ENCODE peak calls at places on chromosomes 6 and 20, in four cellular contexts. One of them, this sample, is unnamed.

GRCh38 chr6:16712931-16713484 is 48.3 kb downstream of the ATXN1 start:
- DNase-seq in OCI-LY7: no peak
- DNase-seq in aorta: peak; percentile 80
- DNase-seq in NCI-H446 treated with DMSO at 0.1 percent for 48 hours: peak; percentile 90
- DNase-seq in this sample: peak; percentile 85

GRCh38 chr6:31620586-31621319 is at the start of gene PRRC2A:
- DNase-seq in OCI-LY7: peak; percentile 79
- DNase-seq in aorta: no peak
- DNase-seq in NCI-H446 treated with DMSO at 0.1 percent for 48 hours: peak; percentile 71
- DNase-seq in this sample: peak; percentile 93

GRCh38 chr20:55353206-55353605 is 652.1 kb downstream of the CBLN4 start:
- DNase-seq in OCI-LY7: no peak
- DNase-seq in aorta: no peak
- DNase-seq in NCI-H446 treated with DMSO at 0.1 percent for 48 hours: no peak
- DNase-seq in this sample: no peak

GRCh38 chr6:81894788-81895221 is 142.3 kb upstream of the TENT5A start:
- DNase-seq in OCI-LY7: no peak
- DNase-seq in aorta: no peak
- DNase-seq in NCI-H446 treated with DMSO at 0.1 percent for 48 hours: peak; percentile 38
- DNase-seq in this sample: no peak

GRCh38 chr6:72363844-72364740 is 257.8 kb upstream of the KCNQ5 start:
- DNase-seq in OCI-LY7: no peak
- DNase-seq in aorta: peak; percentile 56
- DNase-seq in NCI-H446 treated with DMSO at 0.1 percent for 48 hours: peak; percentile 71
- DNase-seq in this sample: no peak

GRCh38 chr6:149440735-149441662 is 40.9 kb downstream of the SUMO4 start:
- DNase-seq in OCI-LY7: no peak
- DNase-seq in aorta: no peak
- DNase-seq in NCI-H446 treated with DMSO at 0.1 percent for 48 hours: no peak
- DNase-seq in this sample: no peak

GRCh38 chr6:142902636-142903053 is 42.3 kb downstream of the HIVEP2 start:
- DNase-seq in OCI-LY7: no peak
- DNase-seq in aorta: peak; percentile 85
- DNase-seq in NCI-H446 treated with DMSO at 0.1 percent for 48 hours: no peak
- DNase-seq in this sample: peak; percentile 99

GRCh38 chr20:25017257-25017803 is 24.8 kb upstream of the APMAP start:
- DNase-seq in OCI-LY7: no peak
- DNase-seq in aorta: peak; percentile 23
- DNase-seq in NCI-H446 treated with DMSO at 0.1 percent for 48 hours: no peak
- DNase-seq in this sample: no peak

GRCh38 chr20:56487216-56487615 is 18.8 kb downstream of the RTF2 start:
- DNase-seq in OCI-LY7: no peak
- DNase-seq in aorta: no peak
- DNase-seq in NCI-H446 treated with DMSO at 0.1 percent for 48 hours: no peak
- DNase-seq in this sample: no peak

GRCh38 chr6:84118191-84118590 is 84.6 kb downstream of the MRAP2 start:
- DNase-seq in OCI-LY7: no peak
- DNase-seq in aorta: no peak
- DNase-seq in NCI-H446 treated with DMSO at 0.1 percent for 48 hours: no peak
- DNase-seq in this sample: no peak

GRCh38 chr20:57439432-57439831 is 48.2 kb downstream of the RBM38 start:
- DNase-seq in OCI-LY7: no peak
- DNase-seq in aorta: peak; percentile 80
- DNase-seq in NCI-H446 treated with DMSO at 0.1 percent for 48 hours: no peak
- DNase-seq in this sample: no peak

GRCh38 chr20:63317601-63318291 is 24.8 kb downstream of the COL20A1 start:
- DNase-seq in OCI-LY7: no peak
- DNase-seq in aorta: peak; percentile 40
- DNase-seq in NCI-H446 treated with DMSO at 0.1 percent for 48 hours: no peak
- DNase-seq in this sample: no peak

GRCh38 chr20:37519508-37520416 is 1.3 kb upstream of the NNAT start:
- DNase-seq in OCI-LY7: peak; percentile 32
- DNase-seq in aorta: no peak
- DNase-seq in NCI-H446 treated with DMSO at 0.1 percent for 48 hours: peak; percentile 86
- DNase-seq in this sample: no peak

GRCh38 chr20:51473256-51473655 is 69.3 kb downstream of the NFATC2 start:
- DNase-seq in OCI-LY7: no peak
- DNase-seq in aorta: no peak
- DNase-seq in NCI-H446 treated with DMSO at 0.1 percent for 48 hours: no peak
- DNase-seq in this sample: no peak

GRCh38 chr6:116450769-116451740 is 10.1 kb upstream of the CALHM6 start:
- DNase-seq in OCI-LY7: peak; percentile 19
- DNase-seq in aorta: no peak
- DNase-seq in NCI-H446 treated with DMSO at 0.1 percent for 48 hours: no peak
- DNase-seq in this sample: peak; percentile 88

GRCh38 chr20:46013826-46014516 is 5.3 kb downstream of the MMP9 start:
- DNase-seq in OCI-LY7: peak; percentile 81
- DNase-seq in aorta: no peak
- DNase-seq in NCI-H446 treated with DMSO at 0.1 percent for 48 hours: peak; percentile 11
- DNase-seq in this sample: peak; percentile 77

GRCh38 chr6:40936810-40937209 is 102.2 kb downstream of the UNC5CL start:
- DNase-seq in OCI-LY7: no peak
- DNase-seq in aorta: no peak
- DNase-seq in NCI-H446 treated with DMSO at 0.1 percent for 48 hours: no peak
- DNase-seq in this sample: no peak

GRCh38 chr6:39416728-39417127 is 94.2 kb upstream of the KCNK16 start:
- DNase-seq in OCI-LY7: no peak
- DNase-seq in aorta: no peak
- DNase-seq in NCI-H446 treated with DMSO at 0.1 percent for 48 hours: no peak
- DNase-seq in this sample: no peak

GRCh38 chr6:106771822-106772221 is 142.4 kb downstream of the QRSL1 start:
- DNase-seq in OCI-LY7: no peak
- DNase-seq in aorta: no peak
- DNase-seq in NCI-H446 treated with DMSO at 0.1 percent for 48 hours: no peak
- DNase-seq in this sample: no peak

GRCh38 chr6:100116409-100117194 is 122.6 kb upstream of the MCHR2 start:
- DNase-seq in OCI-LY7: peak; percentile 44
- DNase-seq in aorta: no peak
- DNase-seq in NCI-H446 treated with DMSO at 0.1 percent for 48 hours: peak; percentile 43
- DNase-seq in this sample: peak; percentile 91

GRCh38 chr20:46240881-46241280 is 67.4 kb downstream of the CDH22 start:
- DNase-seq in OCI-LY7: no peak
- DNase-seq in aorta: no peak
- DNase-seq in NCI-H446 treated with DMSO at 0.1 percent for 48 hours: no peak
- DNase-seq in this sample: no peak

GRCh38 chr6:151916075-151916474 is 108.6 kb downstream of the ESR1 start:
- DNase-seq in OCI-LY7: no peak
- DNase-seq in aorta: no peak
- DNase-seq in NCI-H446 treated with DMSO at 0.1 percent for 48 hours: no peak
- DNase-seq in this sample: no peak

GRCh38 chr6:157682856-157683481 is 140.1 kb upstream of the SNX9 start:
- DNase-seq in OCI-LY7: no peak
- DNase-seq in aorta: no peak
- DNase-seq in NCI-H446 treated with DMSO at 0.1 percent for 48 hours: no peak
- DNase-seq in this sample: no peak

GRCh38 chr6:11484441-11484840 is 53.1 kb upstream of the TMEM170B start:
- DNase-seq in OCI-LY7: no peak
- DNase-seq in aorta: no peak
- DNase-seq in NCI-H446 treated with DMSO at 0.1 percent for 48 hours: no peak
- DNase-seq in this sample: no peak

GRCh38 chr6:96521267-96521624 is 360 bp upstream of the UFL1 start:
- DNase-seq in OCI-LY7: no peak
- DNase-seq in aorta: no peak
- DNase-seq in NCI-H446 treated with DMSO at 0.1 percent for 48 hours: no peak
- DNase-seq in this sample: no peak

GRCh38 chr20:23331951-23332350 is 18.6 kb upstream of the NXT1 start:
- DNase-seq in OCI-LY7: no peak
- DNase-seq in aorta: no peak
- DNase-seq in NCI-H446 treated with DMSO at 0.1 percent for 48 hours: no peak
- DNase-seq in this sample: peak; percentile 78

GRCh38 chr6:148935705-148936306 is 189.0 kb downstream of the UST start:
- DNase-seq in OCI-LY7: no peak
- DNase-seq in aorta: no peak
- DNase-seq in NCI-H446 treated with DMSO at 0.1 percent for 48 hours: no peak
- DNase-seq in this sample: no peak

GRCh38 chr6:32840604-32841246 is 2.2 kb upstream of the TAP2 start:
- DNase-seq in OCI-LY7: no peak
- DNase-seq in aorta: no peak
- DNase-seq in NCI-H446 treated with DMSO at 0.1 percent for 48 hours: no peak
- DNase-seq in this sample: no peak

GRCh38 chr6:81834141-81834621 is 81.7 kb upstream of the TENT5A start:
- DNase-seq in OCI-LY7: no peak
- DNase-seq in aorta: peak; percentile 57
- DNase-seq in NCI-H446 treated with DMSO at 0.1 percent for 48 hours: no peak
- DNase-seq in this sample: peak; percentile 63

GRCh38 chr6:26240157-26240980 is 124.6 kb upstream of the BTN3A2 start:
- DNase-seq in OCI-LY7: no peak
- DNase-seq in aorta: peak; percentile 83
- DNase-seq in NCI-H446 treated with DMSO at 0.1 percent for 48 hours: no peak
- DNase-seq in this sample: no peak

GRCh38 chr6:42564496-42564890 is 664 bp downstream of the UBR2 start:
- DNase-seq in OCI-LY7: no peak
- DNase-seq in aorta: no peak
- DNase-seq in NCI-H446 treated with DMSO at 0.1 percent for 48 hours: no peak
- DNase-seq in this sample: peak; percentile 76

GRCh38 chr20:33229843-33230242 is 6.0 kb upstream of the BPIFA1 start:
- DNase-seq in OCI-LY7: no peak
- DNase-seq in aorta: no peak
- DNase-seq in NCI-H446 treated with DMSO at 0.1 percent for 48 hours: no peak
- DNase-seq in this sample: peak; percentile 10

GRCh38 chr20:31674895-31675827 is 37.4 kb downstream of the COX4I2 start:
- DNase-seq in OCI-LY7: peak; percentile 72
- DNase-seq in aorta: peak; percentile 90
- DNase-seq in NCI-H446 treated with DMSO at 0.1 percent for 48 hours: no peak
- DNase-seq in this sample: peak; percentile 93

GRCh38 chr6:5012531-5012930 is 8.7 kb upstream of the RPP40 start:
- DNase-seq in OCI-LY7: no peak
- DNase-seq in aorta: no peak
- DNase-seq in NCI-H446 treated with DMSO at 0.1 percent for 48 hours: no peak
- DNase-seq in this sample: peak; percentile 25

GRCh38 chr20:21539512-21539911 is 25.6 kb upstream of the NKX2-2 start:
- DNase-seq in OCI-LY7: no peak
- DNase-seq in aorta: no peak
- DNase-seq in NCI-H446 treated with DMSO at 0.1 percent for 48 hours: no peak
- DNase-seq in this sample: no peak

GRCh38 chr6:123569575-123569974 is 67.2 kb downstream of the TRDN start:
- DNase-seq in OCI-LY7: no peak
- DNase-seq in aorta: no peak
- DNase-seq in NCI-H446 treated with DMSO at 0.1 percent for 48 hours: no peak
- DNase-seq in this sample: no peak

GRCh38 chr6:17042422-17043147 is 59.3 kb upstream of the STMND1 start:
- DNase-seq in OCI-LY7: no peak
- DNase-seq in aorta: peak; percentile 52
- DNase-seq in NCI-H446 treated with DMSO at 0.1 percent for 48 hours: peak; percentile 4
- DNase-seq in this sample: no peak

This sample was measured in OCI-M1.